ENCODE peak calls at places on chromosomes 1 and 21, in five cellular contexts. M is GM12891, J is activated T-cell treated with anti-CD3 and anti-CD28 coated beads for 24 hours, Q is D341Med, W is ascending aorta. A is an unnamed sample.

GRCh38 chr1:201039876-201040275 is 16.4 kb upstream of the KIF21B start:
- DNase-seq in J (no peak), Q (no peak), W (no peak), M (no peak), A (no peak)

GRCh38 chr21:37871121-37871862 is 45.0 kb downstream of the KCNJ6 start:
- DNase-seq in Q (no peak), J (no peak), W (no peak), M (no peak), A (peak)

GRCh38 chr21:35319684-35320083 is 270.6 kb upstream of the RUNX1 start:
- DNase-seq in J (no peak), Q (no peak), M (no peak), W (no peak), A (no peak)

GRCh38 chr1:43653339-43653738 is 3.4 kb downstream of the KDM4A start:
- DNase-seq in M (no peak), Q (peak), W (no peak), J (no peak), A (no peak)

GRCh38 chr1:179353546-179353945 is 12.2 kb upstream of the AXDND1 start:
- DNase-seq in Q (no peak), M (no peak), J (no peak), W (no peak), A (peak)

GRCh38 chr1:30525980-30526651 is 197.3 kb downstream of the MATN1 start:
- DNase-seq in W (no peak), J (no peak), M (no peak), Q (no peak), A (peak)

GRCh38 chr1:31569773-31570172 is 6.5 kb upstream of the TINAGL1 start:
- DNase-seq in Q (no peak), J (no peak), M (no peak), W (no peak), A (no peak)

GRCh38 chr1:21366288-21366687 is 73.6 kb upstream of the NBPF3 start:
- DNase-seq in Q (no peak), M (no peak), W (no peak), J (no peak), A (no peak)

GRCh38 chr1:79507770-79508169 is 501.2 kb upstream of the ADGRL4 start:
- DNase-seq in W (no peak), J (no peak), M (no peak), Q (no peak), A (no peak)